ENCODE peak calls at places on chromosome 14, in seven cellular contexts. One of them, this sample, is unnamed.

GRCh38 chr14:93042968-93043940 is 72.5 kb downstream of the ITPK1 start:
- DNase-seq in Kasumi-1: no peak
- DNase-seq in effector memory CD4-positive, alpha-beta T cell: no peak
- DNase-seq in NCI-H69: peak
- DNase-seq in NCI-H1694 treated with DMSO at 0.1 percent for 48 hours: no peak
- DNase-seq in small intestine: peak
- DNase-seq in NCI-H1417 treated with DMSO at 0.1 percent for 48 hours: no peak
- DNase-seq in this sample: peak

GRCh38 chr14:33432407-33433023 is 493.8 kb downstream of the NPAS3 start:
- DNase-seq in Kasumi-1: peak
- DNase-seq in effector memory CD4-positive, alpha-beta T cell: no peak
- DNase-seq in NCI-H69: peak
- DNase-seq in NCI-H1694 treated with DMSO at 0.1 percent for 48 hours: peak
- DNase-seq in small intestine: peak
- DNase-seq in NCI-H1417 treated with DMSO at 0.1 percent for 48 hours: peak
- DNase-seq in this sample: peak

GRCh38 chr14:95488376-95489162 is 27.9 kb downstream of the SYNE3 start:
- DNase-seq in Kasumi-1: no peak
- DNase-seq in effector memory CD4-positive, alpha-beta T cell: no peak
- DNase-seq in NCI-H69: peak
- DNase-seq in NCI-H1694 treated with DMSO at 0.1 percent for 48 hours: no peak
- DNase-seq in small intestine: no peak
- DNase-seq in NCI-H1417 treated with DMSO at 0.1 percent for 48 hours: no peak
- DNase-seq in this sample: no peak

GRCh38 chr14:54209501-54210231 is 187.1 kb upstream of the CDKN3 start:
- DNase-seq in Kasumi-1: no peak
- DNase-seq in effector memory CD4-positive, alpha-beta T cell: no peak
- DNase-seq in NCI-H69: no peak
- DNase-seq in NCI-H1694 treated with DMSO at 0.1 percent for 48 hours: no peak
- DNase-seq in small intestine: no peak
- DNase-seq in NCI-H1417 treated with DMSO at 0.1 percent for 48 hours: no peak
- DNase-seq in this sample: no peak

GRCh38 chr14:72568296-72568992 is 325.5 kb downstream of the DPF3 start:
- DNase-seq in Kasumi-1: no peak
- DNase-seq in effector memory CD4-positive, alpha-beta T cell: no peak
- DNase-seq in NCI-H69: no peak
- DNase-seq in NCI-H1694 treated with DMSO at 0.1 percent for 48 hours: no peak
- DNase-seq in small intestine: no peak
- DNase-seq in NCI-H1417 treated with DMSO at 0.1 percent for 48 hours: no peak
- DNase-seq in this sample: no peak

GRCh38 chr14:104388631-104389325 is 190.8 kb upstream of the C14orf180 start:
- DNase-seq in Kasumi-1: no peak
- DNase-seq in effector memory CD4-positive, alpha-beta T cell: no peak
- DNase-seq in NCI-H69: peak
- DNase-seq in NCI-H1694 treated with DMSO at 0.1 percent for 48 hours: no peak
- DNase-seq in small intestine: no peak
- DNase-seq in NCI-H1417 treated with DMSO at 0.1 percent for 48 hours: no peak
- DNase-seq in this sample: no peak

GRCh38 chr14:24274101-24274543 is 2.7 kb upstream of the RABGGTA start:
- DNase-seq in Kasumi-1: no peak
- DNase-seq in effector memory CD4-positive, alpha-beta T cell: peak
- DNase-seq in NCI-H69: no peak
- DNase-seq in NCI-H1694 treated with DMSO at 0.1 percent for 48 hours: no peak
- DNase-seq in small intestine: peak
- DNase-seq in NCI-H1417 treated with DMSO at 0.1 percent for 48 hours: no peak
- DNase-seq in this sample: no peak

GRCh38 chr14:68816943-68817430 is 24.1 kb upstream of the ZFP36L1 start:
- DNase-seq in Kasumi-1: no peak
- DNase-seq in effector memory CD4-positive, alpha-beta T cell: no peak
- DNase-seq in NCI-H69: no peak
- DNase-seq in NCI-H1694 treated with DMSO at 0.1 percent for 48 hours: no peak
- DNase-seq in small intestine: no peak
- DNase-seq in NCI-H1417 treated with DMSO at 0.1 percent for 48 hours: no peak
- DNase-seq in this sample: no peak

GRCh38 chr14:24430143-24430681 is 458 bp downstream of the KHNYN start:
- DNase-seq in Kasumi-1: no peak
- DNase-seq in effector memory CD4-positive, alpha-beta T cell: no peak
- DNase-seq in NCI-H69: peak
- DNase-seq in NCI-H1694 treated with DMSO at 0.1 percent for 48 hours: no peak
- DNase-seq in small intestine: peak
- DNase-seq in NCI-H1417 treated with DMSO at 0.1 percent for 48 hours: no peak
- DNase-seq in this sample: peak

GRCh38 chr14:69043007-69043444 is 63.9 kb upstream of the ACTN1 start:
- DNase-seq in Kasumi-1: peak
- DNase-seq in effector memory CD4-positive, alpha-beta T cell: no peak
- DNase-seq in NCI-H69: peak
- DNase-seq in NCI-H1694 treated with DMSO at 0.1 percent for 48 hours: peak
- DNase-seq in small intestine: peak
- DNase-seq in NCI-H1417 treated with DMSO at 0.1 percent for 48 hours: no peak
- DNase-seq in this sample: no peak

GRCh38 chr14:77638738-77639137 is 22.3 kb upstream of the SPTLC2 start:
- DNase-seq in Kasumi-1: no peak
- DNase-seq in effector memory CD4-positive, alpha-beta T cell: no peak
- DNase-seq in NCI-H69: no peak
- DNase-seq in NCI-H1694 treated with DMSO at 0.1 percent for 48 hours: no peak
- DNase-seq in small intestine: peak
- DNase-seq in NCI-H1417 treated with DMSO at 0.1 percent for 48 hours: no peak
- DNase-seq in this sample: peak

GRCh38 chr14:75533791-75534190 is 11.5 kb downstream of the BATF start:
- DNase-seq in Kasumi-1: no peak
- DNase-seq in effector memory CD4-positive, alpha-beta T cell: no peak
- DNase-seq in NCI-H69: no peak
- DNase-seq in NCI-H1694 treated with DMSO at 0.1 percent for 48 hours: no peak
- DNase-seq in small intestine: no peak
- DNase-seq in NCI-H1417 treated with DMSO at 0.1 percent for 48 hours: no peak
- DNase-seq in this sample: no peak

GRCh38 chr14:75406102-75406501 is 21.7 kb upstream of the JDP2 start:
- DNase-seq in Kasumi-1: no peak
- DNase-seq in effector memory CD4-positive, alpha-beta T cell: no peak
- DNase-seq in NCI-H69: no peak
- DNase-seq in NCI-H1694 treated with DMSO at 0.1 percent for 48 hours: no peak
- DNase-seq in small intestine: no peak
- DNase-seq in NCI-H1417 treated with DMSO at 0.1 percent for 48 hours: no peak
- DNase-seq in this sample: no peak

GRCh38 chr14:53979141-53979673 is 22.6 kb upstream of the BMP4 start:
- DNase-seq in Kasumi-1: no peak
- DNase-seq in effector memory CD4-positive, alpha-beta T cell: no peak
- DNase-seq in NCI-H69: no peak
- DNase-seq in NCI-H1694 treated with DMSO at 0.1 percent for 48 hours: no peak
- DNase-seq in small intestine: peak
- DNase-seq in NCI-H1417 treated with DMSO at 0.1 percent for 48 hours: no peak
- DNase-seq in this sample: no peak

GRCh38 chr14:101859538-101859902 is 98.0 kb downstream of the PPP2R5C start:
- DNase-seq in Kasumi-1: no peak
- DNase-seq in effector memory CD4-positive, alpha-beta T cell: no peak
- DNase-seq in NCI-H69: no peak
- DNase-seq in NCI-H1694 treated with DMSO at 0.1 percent for 48 hours: no peak
- DNase-seq in small intestine: no peak
- DNase-seq in NCI-H1417 treated with DMSO at 0.1 percent for 48 hours: no peak
- DNase-seq in this sample: no peak

GRCh38 chr14:52862652-52863338 is 71.4 kb upstream of the GNPNAT1 start:
- DNase-seq in Kasumi-1: no peak
- DNase-seq in effector memory CD4-positive, alpha-beta T cell: no peak
- DNase-seq in NCI-H69: no peak
- DNase-seq in NCI-H1694 treated with DMSO at 0.1 percent for 48 hours: no peak
- DNase-seq in small intestine: no peak
- DNase-seq in NCI-H1417 treated with DMSO at 0.1 percent for 48 hours: no peak
- DNase-seq in this sample: peak

GRCh38 chr14:96263347-96264199 is 7.6 kb downstream of the BDKRB1 start:
- DNase-seq in Kasumi-1: no peak
- DNase-seq in effector memory CD4-positive, alpha-beta T cell: no peak
- DNase-seq in NCI-H69: peak
- DNase-seq in NCI-H1694 treated with DMSO at 0.1 percent for 48 hours: no peak
- DNase-seq in small intestine: peak
- DNase-seq in NCI-H1417 treated with DMSO at 0.1 percent for 48 hours: no peak
- DNase-seq in this sample: no peak